ENCODE peak calls at places on chromosomes 13 and 19, in eight cellular contexts. V, M, C, R, E, T, L and I are unnamed samples.

GRCh38 chr19:7294571-7295212 is 478 bp upstream of the INSR start:
- DNase-seq in V (peak), M (peak), C (peak), R (peak), E (peak), T (peak), L (peak), I (peak)

GRCh38 chr19:36894849-36895383 is 21.2 kb downstream of the ZNF829 start:
- DNase-seq in V (no peak), M (no peak), C (no peak), R (no peak), E (no peak), T (no peak), L (no peak), I (no peak)

GRCh38 chr19:54523403-54523802 is 20.8 kb downstream of the LAIR2 start:
- DNase-seq in V (no peak), M (no peak), C (no peak), R (no peak), E (no peak), T (no peak), L (no peak), I (no peak)

GRCh38 chr13:92842145-92842544 is 384.5 kb upstream of the GPC6 start:
- DNase-seq in V (no peak), M (peak), C (no peak), R (no peak), E (no peak), T (no peak), L (no peak), I (no peak)

GRCh38 chr13:97460004-97460756 is 26.2 kb downstream of the RAP2A start:
- DNase-seq in V (no peak), M (no peak), C (no peak), R (no peak), E (no peak), T (no peak), L (no peak), I (no peak)

GRCh38 chr13:34152409-34152808 is 334.5 kb downstream of the RFC3 start:
- DNase-seq in V (no peak), M (no peak), C (no peak), R (no peak), E (no peak), T (no peak), L (no peak), I (no peak)

GRCh38 chr19:1566392-1567115 is 1.6 kb downstream of the MEX3D start:
- DNase-seq in V (no peak), M (peak), C (peak), R (peak), E (peak), T (peak), L (peak), I (peak)

GRCh38 chr13:39209731-39210633 is 171.7 kb downstream of the NHLRC3 start:
- DNase-seq in V (no peak), M (no peak), C (no peak), R (no peak), E (no peak), T (no peak), L (no peak), I (no peak)

GRCh38 chr13:84037937-84038464 is 155.7 kb upstream of the SLITRK1 start:
- DNase-seq in V (no peak), M (no peak), C (no peak), R (no peak), E (no peak), T (no peak), L (peak), I (no peak)

GRCh38 chr13:100442095-100442832 is 146.3 kb downstream of the GGACT start:
- DNase-seq in V (no peak), M (no peak), C (no peak), R (no peak), E (no peak), T (no peak), L (no peak), I (no peak)

GRCh38 chr19:16118489-16119033 is 6.9 kb downstream of the RAB8A start:
- DNase-seq in V (peak), M (no peak), C (no peak), R (no peak), E (no peak), T (no peak), L (no peak), I (no peak)

GRCh38 chr13:40668335-40668734 is 1.9 kb upstream of the FOXO1 start:
- DNase-seq in V (peak), M (no peak), C (no peak), R (peak), E (peak), T (peak), L (peak), I (no peak)
- TF ChIP-seq CTCF in V (peak), M (peak), C (no peak), R (peak), E (peak), T (peak), L (peak), I (peak)

DNA sequence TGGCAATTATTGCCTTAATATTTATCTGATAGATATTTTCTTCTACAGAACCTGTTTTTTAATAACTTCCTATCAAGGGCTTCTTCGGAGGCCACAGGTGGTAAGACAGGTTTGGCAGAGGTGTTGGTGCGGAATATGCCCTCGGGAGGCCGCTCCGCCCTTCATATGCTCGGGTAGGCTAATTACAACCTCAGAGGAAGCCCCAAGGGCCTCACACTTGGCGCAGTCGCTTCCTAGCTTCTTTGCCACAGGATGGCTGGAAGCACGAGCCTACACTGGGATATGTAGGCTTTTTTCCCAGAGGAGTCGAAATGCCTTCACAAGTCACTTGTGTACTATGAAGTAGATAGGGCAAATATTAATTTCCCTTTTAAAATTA is 68.8 kb downstream of the LMO7 start:
- DNase-seq in V (no peak), M (no peak), C (peak), R (no peak), E (no peak), T (no peak), L (no peak), I (no peak)
- TF ChIP-seq CTCF in V (no peak), M (no peak), C (no peak), R (no peak), E (no peak), T (no peak), L (no peak), I (no peak)

DNA sequence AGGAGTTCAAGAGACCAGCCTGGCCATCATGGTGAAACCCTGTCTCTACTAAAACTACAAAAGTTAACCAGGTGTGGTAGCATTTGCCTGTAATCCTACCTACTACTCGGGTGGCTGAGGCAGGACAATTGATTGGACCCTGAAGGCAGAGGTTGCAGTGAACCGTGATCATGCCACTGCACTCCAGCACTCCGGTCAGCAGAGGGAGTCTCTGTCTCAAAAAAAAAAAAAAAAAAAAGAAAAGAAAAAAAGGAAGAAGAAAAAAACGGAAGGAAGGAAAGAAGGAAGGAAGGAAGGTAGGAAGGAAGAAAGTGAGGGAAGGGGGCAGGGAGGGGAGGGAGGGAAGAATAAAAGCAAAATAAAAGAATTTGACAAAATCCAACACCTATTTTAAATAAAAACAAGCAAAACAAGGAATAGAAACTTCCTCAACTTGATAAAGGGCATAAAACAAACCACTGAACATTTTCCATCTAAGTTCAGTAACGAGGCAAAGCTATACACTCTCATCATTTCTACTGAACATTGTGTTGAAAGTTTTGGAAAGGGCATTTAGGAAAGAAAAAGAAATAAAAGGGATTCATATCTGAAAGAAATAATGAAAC is 411.6 kb upstream of the SLITRK5 start:
- DNase-seq in V (no peak), M (no peak), C (no peak), R (no peak), E (peak), T (no peak), L (peak), I (no peak)
- TF ChIP-seq CTCF in V (no peak), M (peak), C (no peak), R (peak), E (peak), T (peak), L (peak), I (peak)

DNA sequence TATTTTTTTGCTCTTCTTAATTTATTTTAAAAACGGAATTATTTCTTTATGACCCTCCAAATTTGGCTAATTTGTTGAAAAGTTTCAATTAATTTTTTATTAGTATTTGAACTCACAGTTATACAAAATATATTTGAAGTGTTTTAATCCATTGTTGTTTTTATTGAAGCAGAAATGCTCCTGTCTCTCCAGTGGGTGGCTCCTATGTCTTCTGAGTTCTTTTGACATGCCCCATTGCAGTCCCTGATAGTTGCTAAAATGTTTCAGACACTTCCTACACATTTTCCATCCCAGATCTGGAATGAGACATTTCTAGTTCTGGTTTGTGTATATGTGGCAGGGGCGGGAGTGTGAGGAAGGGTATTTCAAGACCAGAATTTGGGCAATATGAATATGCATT is 579.4 kb upstream of the PRR20A start:
- DNase-seq in V (no peak), M (no peak), C (no peak), R (peak), E (no peak), T (no peak), L (no peak), I (no peak)
- TF ChIP-seq CTCF in V (no peak), M (no peak), C (no peak), R (no peak), E (peak), T (no peak), L (peak), I (no peak)

DNA sequence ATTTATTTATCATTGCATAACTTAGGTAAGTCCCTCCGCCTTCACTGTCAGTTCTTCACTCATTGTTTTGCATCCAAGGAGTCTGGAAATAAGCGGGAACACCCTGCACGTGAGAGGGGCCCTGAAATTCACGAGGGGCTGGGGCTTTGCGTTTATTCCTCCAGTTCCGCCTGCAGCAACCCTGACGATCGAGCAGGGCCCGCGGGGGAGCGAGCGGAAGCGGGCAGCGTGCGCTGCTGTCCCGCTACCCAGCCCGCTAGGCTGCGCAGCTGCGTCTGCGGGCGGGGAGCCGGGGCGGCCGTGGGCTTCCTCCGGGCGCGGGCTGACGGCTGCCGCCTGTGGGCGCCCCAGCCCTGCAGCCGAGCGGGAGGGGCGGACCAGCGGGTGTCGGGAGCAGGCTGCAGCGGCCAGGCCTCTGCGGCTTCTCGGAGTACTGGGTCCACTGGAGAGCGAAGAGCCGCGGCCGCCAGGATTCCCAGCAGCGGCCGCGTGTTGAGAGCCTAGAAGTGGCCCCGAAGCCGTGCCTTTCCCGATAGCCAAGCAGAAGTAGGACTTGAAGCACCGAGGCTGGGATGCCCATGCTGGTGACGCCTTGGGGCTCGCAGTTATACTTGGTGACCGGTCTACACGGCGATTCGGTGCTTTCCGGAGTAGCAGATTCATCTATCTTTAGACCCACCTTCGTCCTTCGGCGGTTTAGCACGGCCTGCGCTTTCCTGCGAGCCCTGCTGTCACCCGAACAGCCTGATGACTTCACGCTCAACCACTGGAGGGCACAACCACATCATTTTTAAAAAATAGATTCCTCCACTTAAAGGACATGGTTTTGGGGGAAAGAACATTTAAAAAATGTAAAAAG is 32.9 kb upstream of the SACS start:
- DNase-seq in V (peak), M (peak), C (peak), R (peak), E (peak), T (peak), L (peak), I (no peak)
- TF ChIP-seq CTCF in V (peak), M (peak), C (peak), R (peak), E (peak), T (peak), L (peak), I (peak)

GRCh38 chr19:48618916-48619691 is at the start of the genes RPL18 and SPHK2:
- DNase-seq in V (peak), M (peak), C (peak), R (peak), E (peak), T (peak), L (peak), I (peak)

GRCh38 chr19:48616041-48616436 is 1.2 kb upstream of the FAM83E start:
- DNase-seq in V (peak), M (no peak), C (no peak), R (no peak), E (no peak), T (no peak), L (no peak), I (no peak)

GRCh38 chr19:48618278-48618915 is 581 bp downstream of the RPL18 start:
- DNase-seq in V (peak), M (no peak), C (no peak), R (no peak), E (no peak), T (no peak), L (no peak), I (no peak)

GRCh38 chr19:48616491-48617056 is 1.7 kb upstream of the FAM83E start:
- DNase-seq in V (peak), M (no peak), C (no peak), R (no peak), E (no peak), T (no peak), L (peak), I (no peak)

DNA sequence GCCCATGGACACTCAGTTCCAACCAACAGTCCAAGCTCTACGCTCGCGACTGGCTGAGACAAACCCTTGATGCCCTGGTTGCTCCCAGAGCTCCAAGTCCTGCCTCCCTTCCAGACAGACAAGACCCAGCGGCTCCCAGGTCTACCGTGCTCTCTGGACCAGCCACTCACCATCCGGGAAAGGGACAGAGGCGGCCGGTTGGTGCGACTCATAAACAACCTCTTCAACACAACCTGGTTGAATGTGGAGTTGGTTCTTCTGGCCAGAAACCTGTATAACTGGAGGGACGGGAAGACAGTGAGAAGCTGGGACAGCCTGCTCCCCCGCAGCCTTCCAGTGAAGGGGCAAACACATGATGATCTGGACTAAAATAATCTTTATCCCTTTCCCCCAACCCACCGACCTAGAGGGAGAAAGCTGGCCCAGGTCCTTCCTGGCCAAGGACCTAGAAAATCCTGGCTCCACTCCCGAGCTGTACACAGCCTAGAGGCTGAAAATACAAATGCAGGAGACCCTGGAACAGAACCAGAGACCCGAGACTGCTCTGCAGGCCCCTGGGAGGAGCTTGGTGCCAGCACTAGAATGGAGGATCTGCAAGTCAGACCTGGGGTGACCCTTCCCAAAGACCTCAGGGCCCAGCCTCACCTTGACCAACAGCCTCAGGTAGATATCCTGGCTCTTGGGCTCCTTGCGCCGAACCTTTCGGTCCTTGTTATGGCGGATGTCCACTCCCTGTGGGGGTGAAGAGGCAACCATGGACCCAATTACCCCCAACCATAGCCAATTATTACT is 1.6 kb downstream of the RPL18 start:
- DNase-seq in V (peak), M (peak), C (no peak), R (no peak), E (no peak), T (no peak), L (peak), I (no peak)
- TF ChIP-seq CTCF in V (no peak), M (no peak), C (peak), R (no peak), E (no peak), T (no peak), L (no peak), I (no peak)

GRCh38 chr19:53365134-53365898 is at the start of gene ZNF525:
- DNase-seq in V (peak), M (peak), C (peak), R (peak), E (peak), T (peak), L (peak), I (peak)
- TF ChIP-seq CTCF in V (peak), M (no peak), C (peak), R (peak), E (peak), T (peak), L (peak), I (peak)

GRCh38 chr13:75437582-75438318 is 44.2 kb downstream of the TBC1D4 start:
- DNase-seq in V (no peak), M (peak), C (no peak), R (no peak), E (no peak), T (no peak), L (no peak), I (no peak)

GRCh38 chr13:75430618-75431209 is 51.3 kb downstream of the TBC1D4 start:
- DNase-seq in V (no peak), M (no peak), C (no peak), R (no peak), E (no peak), T (no peak), L (no peak), I (no peak)

GRCh38 chr13:75426421-75426820 is 55.5 kb downstream of the TBC1D4 start:
- DNase-seq in V (no peak), M (no peak), C (no peak), R (no peak), E (no peak), T (no peak), L (no peak), I (no peak)

GRCh38 chr13:75432811-75433244 is 49.1 kb downstream of the TBC1D4 start:
- DNase-seq in V (no peak), M (no peak), C (no peak), R (no peak), E (no peak), T (no peak), L (no peak), I (no peak)

GRCh38 chr13:75432045-75432444 is 49.9 kb downstream of the TBC1D4 start:
- DNase-seq in V (no peak), M (no peak), C (no peak), R (no peak), E (no peak), T (no peak), L (no peak), I (no peak)
- TF ChIP-seq CTCF in V (no peak), M (peak), C (no peak), R (no peak), E (no peak), T (no peak), L (no peak), I (no peak)